ENCODE peak calls at places on chromosomes 16 and 17, in seven cellular contexts. L, O, E, Q, A, R and Z are unnamed samples.

GRCh38 chr16:50305441-50306061 is 39.2 kb downstream of the ADCY7 start:
- DNase-seq in L (no peak), R (no peak), E (no peak), Q (no peak), A (no peak), O (no peak), Z (peak; percentile 59)

GRCh38 chr16:81003610-81004460 is 2.9 kb downstream of the CMC2 start:
- DNase-seq in A (no peak), R (no peak), L (peak; percentile 42), Q (no peak), E (no peak), O (no peak), Z (no peak)

GRCh38 chr17:47076171-47076570 is 97.1 kb upstream of the RPRML start:
- DNase-seq in O (no peak), Q (no peak), E (no peak), L (peak; percentile 16), R (no peak), A (no peak), Z (no peak)

GRCh38 chr16:89422527-89422904 is 67.8 kb downstream of the ANKRD11 start:
- DNase-seq in E (peak; percentile 41), R (no peak), Q (no peak), L (peak; percentile 43), A (no peak), O (no peak), Z (no peak)

GRCh38 chr16:10619271-10619849 is 39.0 kb upstream of the EMP2 start:
- DNase-seq in R (no peak), Q (no peak), O (no peak), A (no peak), E (no peak), L (no peak), Z (no peak)

GRCh38 chr17:49379926-49380325 is 17.9 kb upstream of the ZNF652 start:
- DNase-seq in A (no peak), R (no peak), L (no peak), Q (no peak), E (no peak), O (no peak), Z (no peak)

GRCh38 chr17:13540546-13540945 is 61.2 kb downstream of the HS3ST3A1 start:
- DNase-seq in E (no peak), R (no peak), Q (no peak), O (no peak), L (no peak), A (no peak), Z (no peak)

GRCh38 chr17:9968881-9969280 is 63.8 kb upstream of the RCVRN start:
- DNase-seq in A (no peak), Q (no peak), R (no peak), L (peak; percentile 14), E (no peak), O (no peak), Z (no peak)

GRCh38 chr17:44198721-44199552 is 747 bp downstream of the ATXN7L3 start:
- DNase-seq in O (peak; percentile 43), E (peak; percentile 58), L (peak; percentile 53), Q (no peak), R (no peak), A (peak; percentile 27), Z (no peak)

GRCh38 chr17:64492481-64493109 is 4.3 kb downstream of the POLG2 start:
- DNase-seq in O (peak; percentile 49), L (peak; percentile 56), Q (no peak), E (no peak), R (no peak), A (peak; percentile 41), Z (no peak)

GRCh38 chr17:72359811-72360210 is 239.0 kb downstream of the SOX9 start:
- DNase-seq in R (no peak), O (no peak), E (no peak), Q (no peak), A (no peak), L (no peak), Z (no peak)